ENCODE peak calls at places on chromosomes 13 and 19, in ten cellular contexts. One of them, this sample, is unnamed.

GRCh38 chr13:113077953-113078894 is 27.4 kb upstream of the F7 start:
- DNase-seq in BE2C: peak
- DNase-seq in ascending aorta: no peak
- DNase-seq in NB4: peak
- DNase-seq in IMR-90: no peak
- DNase-seq in fibroblast of lung: no peak
- DNase-seq in WTC11: no peak
- DNase-seq in stomach: no peak
- DNase-seq in fibroblast of pulmonary artery: no peak
- DNase-seq in lung: no peak
- DNase-seq in this sample: no peak

GRCh38 chr13:41883147-41883546 is 77.8 kb downstream of the VWA8 start:
- DNase-seq in BE2C: no peak
- DNase-seq in ascending aorta: no peak
- DNase-seq in NB4: no peak
- DNase-seq in IMR-90: no peak
- DNase-seq in fibroblast of lung: no peak
- DNase-seq in WTC11: no peak
- DNase-seq in stomach: no peak
- DNase-seq in fibroblast of pulmonary artery: no peak
- DNase-seq in lung: no peak
- DNase-seq in this sample: no peak

GRCh38 chr19:1424182-1424955 is 13.8 kb upstream of the RPS15 start:
- DNase-seq in BE2C: no peak
- DNase-seq in ascending aorta: no peak
- DNase-seq in NB4: no peak
- DNase-seq in IMR-90: no peak
- DNase-seq in fibroblast of lung: no peak
- DNase-seq in WTC11: no peak
- DNase-seq in stomach: no peak
- DNase-seq in fibroblast of pulmonary artery: no peak
- DNase-seq in lung: no peak
- DNase-seq in this sample: no peak

GRCh38 chr13:79647518-79647917 is 166.6 kb downstream of the NDFIP2 start:
- DNase-seq in BE2C: peak
- DNase-seq in ascending aorta: no peak
- DNase-seq in NB4: no peak
- DNase-seq in IMR-90: no peak
- DNase-seq in fibroblast of lung: no peak
- DNase-seq in WTC11: no peak
- DNase-seq in stomach: no peak
- DNase-seq in fibroblast of pulmonary artery: peak
- DNase-seq in lung: no peak
- DNase-seq in this sample: no peak

GRCh38 chr19:50792852-50793250 is 2.6 kb downstream of the ACP4 start:
- DNase-seq in BE2C: no peak
- DNase-seq in ascending aorta: no peak
- DNase-seq in NB4: no peak
- DNase-seq in IMR-90: no peak
- DNase-seq in fibroblast of lung: no peak
- DNase-seq in WTC11: no peak
- DNase-seq in stomach: no peak
- DNase-seq in fibroblast of pulmonary artery: no peak
- DNase-seq in lung: no peak
- DNase-seq in this sample: no peak

GRCh38 chr13:76792680-76793334 is 93.4 kb downstream of the KCTD12 start:
- DNase-seq in BE2C: no peak
- DNase-seq in ascending aorta: no peak
- DNase-seq in NB4: no peak
- DNase-seq in IMR-90: peak
- DNase-seq in fibroblast of lung: peak
- DNase-seq in WTC11: no peak
- DNase-seq in stomach: no peak
- DNase-seq in fibroblast of pulmonary artery: peak
- DNase-seq in lung: no peak
- DNase-seq in this sample: peak

GRCh38 chr13:35936579-35936978 is 194.6 kb downstream of the DCLK1 start:
- DNase-seq in BE2C: no peak
- DNase-seq in ascending aorta: no peak
- DNase-seq in NB4: no peak
- DNase-seq in IMR-90: no peak
- DNase-seq in fibroblast of lung: no peak
- DNase-seq in WTC11: no peak
- DNase-seq in stomach: no peak
- DNase-seq in fibroblast of pulmonary artery: no peak
- DNase-seq in lung: no peak
- DNase-seq in this sample: no peak

GRCh38 chr13:110629735-110630134 is 14.4 kb downstream of the NAXD start:
- DNase-seq in BE2C: no peak
- DNase-seq in ascending aorta: no peak
- DNase-seq in NB4: no peak
- DNase-seq in IMR-90: no peak
- DNase-seq in fibroblast of lung: no peak
- DNase-seq in WTC11: no peak
- DNase-seq in stomach: no peak
- DNase-seq in fibroblast of pulmonary artery: no peak
- DNase-seq in lung: no peak
- DNase-seq in this sample: no peak

GRCh38 chr13:63337041-63337440 is 1921.4 kb upstream of the PCDH20 start:
- DNase-seq in BE2C: no peak
- DNase-seq in ascending aorta: no peak
- DNase-seq in NB4: no peak
- DNase-seq in IMR-90: no peak
- DNase-seq in fibroblast of lung: no peak
- DNase-seq in WTC11: no peak
- DNase-seq in stomach: no peak
- DNase-seq in fibroblast of pulmonary artery: no peak
- DNase-seq in lung: no peak
- DNase-seq in this sample: no peak

GRCh38 chr13:98458431-98458830 is 118.5 kb downstream of the STK24 start:
- DNase-seq in BE2C: no peak
- DNase-seq in ascending aorta: no peak
- DNase-seq in NB4: no peak
- DNase-seq in IMR-90: no peak
- DNase-seq in fibroblast of lung: no peak
- DNase-seq in WTC11: no peak
- DNase-seq in stomach: no peak
- DNase-seq in fibroblast of pulmonary artery: no peak
- DNase-seq in lung: no peak
- DNase-seq in this sample: no peak

GRCh38 chr19:1383311-1384084 is at the start of gene NDUFS7:
- DNase-seq in BE2C: peak
- DNase-seq in ascending aorta: peak
- DNase-seq in NB4: peak
- DNase-seq in IMR-90: peak
- DNase-seq in fibroblast of lung: peak
- DNase-seq in WTC11: peak
- DNase-seq in stomach: peak
- DNase-seq in fibroblast of pulmonary artery: peak
- DNase-seq in lung: peak
- DNase-seq in this sample: peak

GRCh38 chr13:27311518-27312208 is 41.0 kb downstream of the RASL11A start:
- DNase-seq in BE2C: no peak
- DNase-seq in ascending aorta: no peak
- DNase-seq in NB4: peak
- DNase-seq in IMR-90: no peak
- DNase-seq in fibroblast of lung: no peak
- DNase-seq in WTC11: no peak
- DNase-seq in stomach: no peak
- DNase-seq in fibroblast of pulmonary artery: no peak
- DNase-seq in lung: no peak
- DNase-seq in this sample: no peak

GRCh38 chr13:99403458-99403971 is 96.3 kb upstream of the GPR183 start:
- DNase-seq in BE2C: no peak
- DNase-seq in ascending aorta: no peak
- DNase-seq in NB4: no peak
- DNase-seq in IMR-90: no peak
- DNase-seq in fibroblast of lung: no peak
- DNase-seq in WTC11: no peak
- DNase-seq in stomach: no peak
- DNase-seq in fibroblast of pulmonary artery: no peak
- DNase-seq in lung: no peak
- DNase-seq in this sample: no peak

GRCh38 chr19:55442372-55443044 is 592 bp downstream of the SHISA7 start:
- DNase-seq in BE2C: no peak
- DNase-seq in ascending aorta: no peak
- DNase-seq in NB4: no peak
- DNase-seq in IMR-90: no peak
- DNase-seq in fibroblast of lung: no peak
- DNase-seq in WTC11: peak
- DNase-seq in stomach: no peak
- DNase-seq in fibroblast of pulmonary artery: no peak
- DNase-seq in lung: no peak
- DNase-seq in this sample: no peak

GRCh38 chr13:110443633-110444225 is 117.8 kb downstream of the RAB20 start:
- DNase-seq in BE2C: no peak
- DNase-seq in ascending aorta: no peak
- DNase-seq in NB4: no peak
- DNase-seq in IMR-90: no peak
- DNase-seq in fibroblast of lung: no peak
- DNase-seq in WTC11: no peak
- DNase-seq in stomach: no peak
- DNase-seq in fibroblast of pulmonary artery: no peak
- DNase-seq in lung: no peak
- DNase-seq in this sample: no peak

GRCh38 chr13:103639326-103639725 is 573.1 kb upstream of the SLC10A2 start:
- DNase-seq in BE2C: no peak
- DNase-seq in ascending aorta: no peak
- DNase-seq in NB4: no peak
- DNase-seq in IMR-90: no peak
- DNase-seq in fibroblast of lung: no peak
- DNase-seq in WTC11: no peak
- DNase-seq in stomach: no peak
- DNase-seq in fibroblast of pulmonary artery: no peak
- DNase-seq in lung: no peak
- DNase-seq in this sample: no peak

GRCh38 chr19:58409010-58409790 is 751 bp downstream of the ZNF584 start:
- DNase-seq in BE2C: peak
- DNase-seq in ascending aorta: no peak
- DNase-seq in NB4: peak
- DNase-seq in IMR-90: peak
- DNase-seq in fibroblast of lung: no peak
- DNase-seq in WTC11: peak
- DNase-seq in stomach: no peak
- DNase-seq in fibroblast of pulmonary artery: no peak
- DNase-seq in lung: no peak
- DNase-seq in this sample: no peak

GRCh38 chr13:106176103-106176502 is 359.4 kb downstream of the EFNB2 start:
- DNase-seq in BE2C: no peak
- DNase-seq in ascending aorta: no peak
- DNase-seq in NB4: no peak
- DNase-seq in IMR-90: peak
- DNase-seq in fibroblast of lung: peak
- DNase-seq in WTC11: no peak
- DNase-seq in stomach: no peak
- DNase-seq in fibroblast of pulmonary artery: peak
- DNase-seq in lung: no peak
- DNase-seq in this sample: peak

GRCh38 chr19:4547303-4548237 is 7.7 kb upstream of the LRG1 start:
- DNase-seq in BE2C: peak
- DNase-seq in ascending aorta: no peak
- DNase-seq in NB4: peak
- DNase-seq in IMR-90: no peak
- DNase-seq in fibroblast of lung: peak
- DNase-seq in WTC11: peak
- DNase-seq in stomach: peak
- DNase-seq in fibroblast of pulmonary artery: peak
- DNase-seq in lung: no peak
- DNase-seq in this sample: no peak
- TF ChIP-seq CTCF in BE2C: peak
- TF ChIP-seq CTCF in ascending aorta: no peak
- TF ChIP-seq CTCF in NB4: peak
- TF ChIP-seq CTCF in IMR-90: peak
- TF ChIP-seq CTCF in fibroblast of lung: no peak
- TF ChIP-seq CTCF in WTC11: no peak
- TF ChIP-seq CTCF in stomach: no peak
- TF ChIP-seq CTCF in fibroblast of pulmonary artery: peak
- TF ChIP-seq CTCF in lung: no peak
- TF ChIP-seq CTCF in this sample: peak

GRCh38 chr13:40430234-40430633 is 236.2 kb downstream of the FOXO1 start:
- DNase-seq in BE2C: no peak
- DNase-seq in ascending aorta: no peak
- DNase-seq in NB4: no peak
- DNase-seq in IMR-90: no peak
- DNase-seq in fibroblast of lung: no peak
- DNase-seq in WTC11: no peak
- DNase-seq in stomach: no peak
- DNase-seq in fibroblast of pulmonary artery: no peak
- DNase-seq in lung: no peak
- DNase-seq in this sample: no peak
- TF ChIP-seq CTCF in BE2C: no peak
- TF ChIP-seq CTCF in ascending aorta: no peak
- TF ChIP-seq CTCF in NB4: no peak
- TF ChIP-seq CTCF in IMR-90: no peak
- TF ChIP-seq CTCF in fibroblast of lung: no peak
- TF ChIP-seq CTCF in WTC11: no peak
- TF ChIP-seq CTCF in stomach: no peak
- TF ChIP-seq CTCF in fibroblast of pulmonary artery: no peak
- TF ChIP-seq CTCF in lung: no peak
- TF ChIP-seq CTCF in this sample: no peak

DNA sequence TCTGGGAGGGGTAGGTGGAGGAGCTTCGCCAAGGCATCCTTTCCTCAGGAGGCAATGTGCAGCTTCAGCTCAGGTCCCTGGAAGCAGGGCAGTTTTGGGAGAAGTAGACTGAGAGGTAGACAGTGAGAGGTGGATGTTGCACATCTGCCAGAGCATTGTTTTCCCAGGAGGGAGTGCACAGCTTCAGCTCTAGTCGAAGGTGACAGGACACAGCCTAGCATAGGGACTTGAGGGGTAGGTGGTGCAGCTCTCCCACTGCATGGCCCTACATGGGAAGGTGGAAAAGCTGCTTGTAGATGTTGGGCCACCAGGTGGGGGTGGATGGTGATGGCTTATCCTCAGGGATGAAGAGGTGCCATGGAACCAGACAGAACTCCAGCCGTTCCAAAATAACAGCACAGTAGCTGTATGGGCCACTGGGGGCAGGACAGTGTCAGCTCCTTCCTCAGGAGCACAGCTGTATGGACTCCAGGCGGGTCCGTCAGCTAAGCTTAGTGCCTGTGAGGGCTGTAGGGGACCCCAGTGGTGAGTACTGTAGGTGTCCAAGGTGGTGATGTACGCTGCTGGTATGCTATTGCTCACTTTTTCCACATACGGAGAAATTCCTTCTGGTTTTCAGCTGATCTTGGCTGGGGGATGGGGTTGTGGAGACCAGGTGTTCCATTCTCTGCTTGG is 17.4 kb upstream of the ZNF543 start:
- DNase-seq in BE2C: no peak
- DNase-seq in ascending aorta: no peak
- DNase-seq in NB4: no peak
- DNase-seq in IMR-90: no peak
- DNase-seq in fibroblast of lung: no peak
- DNase-seq in WTC11: peak
- DNase-seq in stomach: no peak
- DNase-seq in fibroblast of pulmonary artery: no peak
- DNase-seq in lung: no peak
- DNase-seq in this sample: no peak
- TF ChIP-seq CTCF in BE2C: no peak
- TF ChIP-seq CTCF in ascending aorta: no peak
- TF ChIP-seq CTCF in NB4: no peak
- TF ChIP-seq CTCF in IMR-90: no peak
- TF ChIP-seq CTCF in fibroblast of lung: no peak
- TF ChIP-seq CTCF in WTC11: no peak
- TF ChIP-seq CTCF in stomach: no peak
- TF ChIP-seq CTCF in fibroblast of pulmonary artery: no peak
- TF ChIP-seq CTCF in lung: no peak
- TF ChIP-seq CTCF in this sample: no peak

GRCh38 chr13:20128459-20128927 is 32.4 kb downstream of the GJA3 start:
- DNase-seq in BE2C: no peak
- DNase-seq in ascending aorta: no peak
- DNase-seq in NB4: peak
- DNase-seq in IMR-90: no peak
- DNase-seq in fibroblast of lung: no peak
- DNase-seq in WTC11: peak
- DNase-seq in stomach: peak
- DNase-seq in fibroblast of pulmonary artery: no peak
- DNase-seq in lung: no peak
- DNase-seq in this sample: no peak
- TF ChIP-seq CTCF in BE2C: peak
- TF ChIP-seq CTCF in ascending aorta: no peak
- TF ChIP-seq CTCF in NB4: no peak
- TF ChIP-seq CTCF in IMR-90: no peak
- TF ChIP-seq CTCF in fibroblast of lung: no peak
- TF ChIP-seq CTCF in WTC11: no peak
- TF ChIP-seq CTCF in stomach: peak
- TF ChIP-seq CTCF in fibroblast of pulmonary artery: no peak
- TF ChIP-seq CTCF in lung: no peak
- TF ChIP-seq CTCF in this sample: no peak

This sample was measured in AG09309.